ENCODE peak calls at places on chromosomes 13 and 19, in nine cellular contexts. I is DMS 273 treated with DMSO at 0.1 percent for 48 hours; R is ELR; M is T-helper 17 cell; E is cardiac muscle cell; J is activated CD4-positive, alpha-beta T cell treated with anti-CD3 and anti-CD28 coated beads, Interleukin-2, amount 50 U/mL, for 1 hour; K is NCI-H774; B is T-helper 1 cell; T is astrocyte of the hippocampus. Z is an unnamed sample.

GRCh38 chr13:70784590-70784989 is 676.3 kb upstream of the KLHL1 start:
- DNase-seq in I (peak), R (no peak), M (no peak), E (no peak), J (no peak), K (no peak), B (no peak), T (no peak), Z (no peak)

GRCh38 chr13:99867535-99868271 is 103.9 kb downstream of the ZIC5 start:
- DNase-seq in I (no peak), R (no peak), M (no peak), E (no peak), J (no peak), K (no peak), B (no peak), T (no peak), Z (no peak)

GRCh38 chr13:60509601-60510386 is 112.8 kb downstream of the TDRD3 start:
- DNase-seq in I (no peak), R (peak), M (no peak), E (no peak), J (no peak), K (no peak), B (no peak), T (peak), Z (no peak)

GRCh38 chr19:23527797-23528196 is 132.5 kb upstream of the ZNF91 start:
- DNase-seq in I (no peak), R (peak), M (no peak), E (no peak), J (no peak), K (no peak), B (no peak), T (no peak), Z (no peak)

GRCh38 chr19:39413269-39413902 is 917 bp downstream of the PLEKHG2 start:
- DNase-seq in I (no peak), R (peak), M (no peak), E (peak), J (peak), K (no peak), B (no peak), T (peak), Z (no peak)

GRCh38 chr13:26971990-26972888 is 199.4 kb downstream of the USP12 start:
- DNase-seq in I (peak), R (peak), M (no peak), E (peak), J (peak), K (peak), B (peak), T (peak), Z (no peak)

GRCh38 chr13:109919715-109920375 is 133.5 kb upstream of the IRS2 start:
- DNase-seq in I (no peak), R (peak), M (no peak), E (no peak), J (no peak), K (no peak), B (no peak), T (peak), Z (no peak)

GRCh38 chr19:16825312-16826168 is 3.7 kb upstream of the SIN3B start:
- DNase-seq in I (peak), R (peak), M (no peak), E (no peak), J (no peak), K (no peak), B (no peak), T (peak), Z (peak)

GRCh38 chr19:17751103-17751911 is at the start of gene FCHO1:
- DNase-seq in I (no peak), R (no peak), M (peak), E (no peak), J (peak), K (no peak), B (peak), T (no peak), Z (peak)

GRCh38 chr19:56403764-56404704 is at the start of gene ZNF583:
- DNase-seq in I (peak), R (peak), M (peak), E (peak), J (peak), K (peak), B (peak), T (peak), Z (peak)

GRCh38 chr19:13243971-13244370 is 93.8 kb downstream of the IER2 start:
- DNase-seq in I (no peak), R (no peak), M (no peak), E (no peak), J (no peak), K (no peak), B (no peak), T (no peak), Z (no peak)

GRCh38 chr13:49319555-49320350 is 72.0 kb downstream of the CDADC1 start:
- DNase-seq in I (no peak), R (peak), M (no peak), E (no peak), J (no peak), K (no peak), B (no peak), T (peak), Z (no peak)

GRCh38 chr13:26074706-26075105 is 22.9 kb upstream of the SHISA2 start:
- DNase-seq in I (no peak), R (peak), M (no peak), E (no peak), J (no peak), K (no peak), B (no peak), T (peak), Z (no peak)

GRCh38 chr13:25977216-25977615 is 74.6 kb downstream of the SHISA2 start:
- DNase-seq in I (no peak), R (no peak), M (no peak), E (peak), J (no peak), K (peak), B (no peak), T (peak), Z (no peak)

GRCh38 chr19:27865927-27866777 is 1346.8 kb downstream of the UQCRFS1 start:
- DNase-seq in I (no peak), R (no peak), M (no peak), E (no peak), J (no peak), K (no peak), B (no peak), T (no peak), Z (no peak)

GRCh38 chr19:2112516-2113320 is 16.0 kb downstream of the IZUMO4 start:
- DNase-seq in I (no peak), R (no peak), M (no peak), E (no peak), J (no peak), K (no peak), B (no peak), T (no peak), Z (no peak)

GRCh38 chr13:77477299-77477848 is 58.1 kb upstream of the SCEL start:
- DNase-seq in I (no peak), R (no peak), M (no peak), E (no peak), J (no peak), K (no peak), B (no peak), T (no peak), Z (no peak)

GRCh38 chr19:35069706-35070105 is 28.2 kb downstream of the HPN start:
- DNase-seq in I (no peak), R (no peak), M (no peak), E (no peak), J (no peak), K (no peak), B (no peak), T (no peak), Z (no peak)